ENCODE peak calls at places on chromosomes 2 and 18, in four cellular contexts. One of them, this sample, is unnamed.

GRCh38 chr2:45625824-45626223 is 14.8 kb upstream of the SRBD1 start:
- DNase-seq in A549: no peak
- DNase-seq in SK-N-SH: no peak
- DNase-seq in GM12878: no peak
- DNase-seq in this sample: no peak

GRCh38 chr2:167550448-167550847 is 662.2 kb downstream of the XIRP2 start:
- DNase-seq in A549: peak
- DNase-seq in SK-N-SH: peak
- DNase-seq in GM12878: no peak
- DNase-seq in this sample: peak

GRCh38 chr2:42029639-42030195 is 18.1 kb upstream of the PKDCC start:
- DNase-seq in A549: no peak
- DNase-seq in SK-N-SH: no peak
- DNase-seq in GM12878: no peak
- DNase-seq in this sample: no peak

GRCh38 chr2:172081248-172082022 is 3.9 kb upstream of the DLX1 start:
- DNase-seq in A549: no peak
- DNase-seq in SK-N-SH: peak
- DNase-seq in GM12878: no peak
- DNase-seq in this sample: no peak

GRCh38 chr2:28175028-28175427 is 217.6 kb upstream of the FOSL2 start:
- DNase-seq in A549: no peak
- DNase-seq in SK-N-SH: no peak
- DNase-seq in GM12878: no peak
- DNase-seq in this sample: no peak

GRCh38 chr2:200929334-200930249 is 33.9 kb downstream of the ORC2 start:
- DNase-seq in A549: no peak
- DNase-seq in SK-N-SH: no peak
- DNase-seq in GM12878: no peak
- DNase-seq in this sample: peak

GRCh38 chr18:28183418-28184078 is 6.6 kb upstream of the CDH2 start:
- DNase-seq in A549: peak
- DNase-seq in SK-N-SH: no peak
- DNase-seq in GM12878: no peak
- DNase-seq in this sample: peak

GRCh38 chr2:155733091-155733870 is 599.2 kb downstream of the NR4A2 start:
- DNase-seq in A549: no peak
- DNase-seq in SK-N-SH: no peak
- DNase-seq in GM12878: no peak
- DNase-seq in this sample: no peak

GRCh38 chr2:109260886-109261700 is 132.1 kb downstream of the SH3RF3 start:
- DNase-seq in A549: peak
- DNase-seq in SK-N-SH: no peak
- DNase-seq in GM12878: no peak
- DNase-seq in this sample: peak

GRCh38 chr2:240603081-240603835 is 16.7 kb downstream of the CAPN10 start:
- DNase-seq in A549: no peak
- DNase-seq in SK-N-SH: no peak
- DNase-seq in GM12878: no peak
- DNase-seq in this sample: no peak

GRCh38 chr2:212998629-212999359 is 152.6 kb downstream of the IKZF2 start:
- DNase-seq in A549: no peak
- DNase-seq in SK-N-SH: no peak
- DNase-seq in GM12878: no peak
- DNase-seq in this sample: peak

GRCh38 chr18:48000701-48001100 is 70.2 kb upstream of the SMAD2 start:
- DNase-seq in A549: no peak
- DNase-seq in SK-N-SH: no peak
- DNase-seq in GM12878: no peak
- DNase-seq in this sample: no peak

GRCh38 chr2:174682578-174683391 is 81.5 kb downstream of the CHRNA1 start:
- DNase-seq in A549: peak
- DNase-seq in SK-N-SH: peak
- DNase-seq in GM12878: no peak
- DNase-seq in this sample: peak

GRCh38 chr2:137316075-137316474 is 550.7 kb downstream of the THSD7B start:
- DNase-seq in A549: no peak
- DNase-seq in SK-N-SH: no peak
- DNase-seq in GM12878: no peak
- DNase-seq in this sample: no peak

GRCh38 chr2:10759151-10759714 is 37.8 kb downstream of the ATP6V1C2 start:
- DNase-seq in A549: no peak
- DNase-seq in SK-N-SH: peak
- DNase-seq in GM12878: no peak
- DNase-seq in this sample: no peak

GRCh38 chr2:113847144-113847543 is 42.7 kb upstream of the ACTR3 start:
- DNase-seq in A549: no peak
- DNase-seq in SK-N-SH: no peak
- DNase-seq in GM12878: no peak
- DNase-seq in this sample: peak

GRCh38 chr2:86056935-86057334 is 48.8 kb downstream of the POLR1A start:
- DNase-seq in A549: no peak
- DNase-seq in SK-N-SH: no peak
- DNase-seq in GM12878: no peak
- DNase-seq in this sample: peak

GRCh38 chr2:217954469-217954868 is 48.3 kb downstream of the TNS1 start:
- DNase-seq in A549: no peak
- DNase-seq in SK-N-SH: no peak
- DNase-seq in GM12878: no peak
- DNase-seq in this sample: no peak

GRCh38 chr18:3069671-3070433 is 56.9 kb upstream of the LPIN2 start:
- DNase-seq in A549: no peak
- DNase-seq in SK-N-SH: no peak
- DNase-seq in GM12878: no peak
- DNase-seq in this sample: no peak

GRCh38 chr2:188399159-188399558 is 107.5 kb downstream of the GULP1 start:
- DNase-seq in A549: no peak
- DNase-seq in SK-N-SH: no peak
- DNase-seq in GM12878: no peak
- DNase-seq in this sample: peak

GRCh38 chr2:18467727-18468363 is 92.6 kb downstream of the RDH14 start:
- DNase-seq in A549: no peak
- DNase-seq in SK-N-SH: no peak
- DNase-seq in GM12878: no peak
- DNase-seq in this sample: no peak

GRCh38 chr2:237858294-237859081 is 935 bp upstream of the RAMP1 start:
- DNase-seq in A549: peak
- DNase-seq in SK-N-SH: peak
- DNase-seq in GM12878: peak
- DNase-seq in this sample: peak

GRCh38 chr2:55839182-55839819 is 84.3 kb downstream of the EFEMP1 start:
- DNase-seq in A549: peak
- DNase-seq in SK-N-SH: no peak
- DNase-seq in GM12878: no peak
- DNase-seq in this sample: peak

GRCh38 chr2:185074156-185074555 is 475.8 kb downstream of the ZNF804A start:
- DNase-seq in A549: no peak
- DNase-seq in SK-N-SH: no peak
- DNase-seq in GM12878: no peak
- DNase-seq in this sample: no peak

GRCh38 chr2:104140361-104140760 is 713.6 kb upstream of the POU3F3 start:
- DNase-seq in A549: peak
- DNase-seq in SK-N-SH: no peak
- DNase-seq in GM12878: no peak
- DNase-seq in this sample: no peak

GRCh38 chr2:240556553-240557100 is 1.2 kb downstream of the ANKMY1 start:
- DNase-seq in A549: peak
- DNase-seq in SK-N-SH: peak
- DNase-seq in GM12878: no peak
- DNase-seq in this sample: peak

GRCh38 chr18:74899554-74899953 is 301.9 kb downstream of the ZNF407 start:
- DNase-seq in A549: no peak
- DNase-seq in SK-N-SH: no peak
- DNase-seq in GM12878: no peak
- DNase-seq in this sample: no peak

GRCh38 chr18:68623342-68623741 is 91.6 kb downstream of the TMX3 start:
- DNase-seq in A549: peak
- DNase-seq in SK-N-SH: peak
- DNase-seq in GM12878: no peak
- DNase-seq in this sample: peak

GRCh38 chr18:61348230-61348629 is 15.0 kb downstream of the CDH20 start:
- DNase-seq in A549: no peak
- DNase-seq in SK-N-SH: no peak
- DNase-seq in GM12878: no peak
- DNase-seq in this sample: no peak

GRCh38 chr2:60410458-60411146 is 142.9 kb downstream of the BCL11A start:
- DNase-seq in A549: no peak
- DNase-seq in SK-N-SH: no peak
- DNase-seq in GM12878: no peak
- DNase-seq in this sample: no peak

GRCh38 chr2:55148269-55148668 is 83.8 kb downstream of the CLHC1 start:
- DNase-seq in A549: no peak
- DNase-seq in SK-N-SH: no peak
- DNase-seq in GM12878: no peak
- DNase-seq in this sample: peak

GRCh38 chr2:219049282-219049681 is 8.0 kb upstream of the CFAP65 start:
- DNase-seq in A549: no peak
- DNase-seq in SK-N-SH: no peak
- DNase-seq in GM12878: no peak
- DNase-seq in this sample: no peak
- TF ChIP-seq SMC3 in A549: no peak
- TF ChIP-seq SMC3 in SK-N-SH: no peak
- TF ChIP-seq SMC3 in GM12878: no peak
- TF ChIP-seq SMC3 in this sample: no peak

DNA sequence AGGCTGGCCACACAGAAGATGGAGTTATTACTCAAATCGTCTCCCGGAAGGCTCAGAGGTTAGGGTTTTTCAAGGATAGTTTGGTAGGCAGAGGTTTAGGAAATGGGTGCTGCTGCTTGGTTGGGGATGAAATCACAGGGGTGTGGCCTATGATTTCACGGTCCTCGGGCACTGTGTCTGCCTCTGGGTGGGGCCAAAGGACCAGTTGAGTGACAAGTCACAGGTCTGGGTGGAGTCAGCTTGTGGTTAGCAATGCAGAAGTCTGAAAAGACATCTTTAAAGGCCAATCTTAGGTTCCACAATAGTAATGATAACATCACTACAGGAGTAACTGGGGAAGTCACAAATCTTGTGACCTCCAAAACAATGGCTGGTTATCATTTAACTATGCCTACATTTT is 387.8 kb downstream of the ZNF521 start:
- DNase-seq in A549: no peak
- DNase-seq in SK-N-SH: no peak
- DNase-seq in GM12878: no peak
- DNase-seq in this sample: no peak
- TF ChIP-seq SMC3 in A549: no peak
- TF ChIP-seq SMC3 in SK-N-SH: no peak
- TF ChIP-seq SMC3 in GM12878: no peak
- TF ChIP-seq SMC3 in this sample: no peak

GRCh38 chr18:79730804-79731203 is 51.2 kb downstream of the CTDP1 start:
- DNase-seq in A549: no peak
- DNase-seq in SK-N-SH: no peak
- DNase-seq in GM12878: no peak
- DNase-seq in this sample: no peak

GRCh38 chr18:79735071-79735980 is 55.7 kb downstream of the CTDP1 start:
- DNase-seq in A549: no peak
- DNase-seq in SK-N-SH: no peak
- DNase-seq in GM12878: no peak
- DNase-seq in this sample: no peak

GRCh38 chr18:79733996-79734770 is 54.6 kb downstream of the CTDP1 start:
- DNase-seq in A549: no peak
- DNase-seq in SK-N-SH: no peak
- DNase-seq in GM12878: no peak
- DNase-seq in this sample: no peak

GRCh38 chr18:79733135-79733609 is 53.6 kb downstream of the CTDP1 start:
- DNase-seq in A549: no peak
- DNase-seq in SK-N-SH: no peak
- DNase-seq in GM12878: no peak
- DNase-seq in this sample: no peak

DNA sequence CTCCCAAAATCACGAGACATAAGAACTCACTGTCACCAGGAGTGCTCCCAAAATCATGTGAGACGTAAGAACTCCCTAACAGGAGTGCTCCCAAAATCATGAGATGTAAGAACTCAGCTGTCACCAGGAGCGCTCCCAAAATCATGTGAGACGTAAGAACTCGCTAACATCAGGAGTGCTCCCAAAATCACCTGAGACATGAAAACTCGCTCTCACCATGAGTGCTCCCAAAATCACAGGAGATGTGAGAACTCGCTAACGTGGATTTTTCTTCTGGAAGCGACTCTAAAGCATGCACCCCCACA is 53.1 kb downstream of the CTDP1 start:
- DNase-seq in A549: peak
- DNase-seq in SK-N-SH: no peak
- DNase-seq in GM12878: no peak
- DNase-seq in this sample: no peak
- TF ChIP-seq SMC3 in A549: no peak
- TF ChIP-seq SMC3 in SK-N-SH: no peak
- TF ChIP-seq SMC3 in GM12878: no peak
- TF ChIP-seq SMC3 in this sample: no peak

GRCh38 chr18:13424377-13424776 is 205.8 kb downstream of the LDLRAD4 start:
- DNase-seq in A549: no peak
- DNase-seq in SK-N-SH: no peak
- DNase-seq in GM12878: no peak
- DNase-seq in this sample: no peak

GRCh38 chr18:13423352-13423751 is 204.8 kb downstream of the LDLRAD4 start:
- DNase-seq in A549: no peak
- DNase-seq in SK-N-SH: no peak
- DNase-seq in GM12878: no peak
- DNase-seq in this sample: no peak

GRCh38 chr18:13427354-13427753 is 208.8 kb downstream of the LDLRAD4 start:
- DNase-seq in A549: no peak
- DNase-seq in SK-N-SH: no peak
- DNase-seq in GM12878: no peak
- DNase-seq in this sample: no peak

GRCh38 chr18:13428319-13428718 is 209.8 kb downstream of the LDLRAD4 start:
- DNase-seq in A549: no peak
- DNase-seq in SK-N-SH: no peak
- DNase-seq in GM12878: no peak
- DNase-seq in this sample: no peak

GRCh38 chr18:13425357-13426095 is 207.0 kb downstream of the LDLRAD4 start:
- DNase-seq in A549: no peak
- DNase-seq in SK-N-SH: no peak
- DNase-seq in GM12878: no peak
- DNase-seq in this sample: no peak
- TF ChIP-seq SMC3 in A549: no peak
- TF ChIP-seq SMC3 in SK-N-SH: no peak
- TF ChIP-seq SMC3 in GM12878: no peak
- TF ChIP-seq SMC3 in this sample: no peak

DNA sequence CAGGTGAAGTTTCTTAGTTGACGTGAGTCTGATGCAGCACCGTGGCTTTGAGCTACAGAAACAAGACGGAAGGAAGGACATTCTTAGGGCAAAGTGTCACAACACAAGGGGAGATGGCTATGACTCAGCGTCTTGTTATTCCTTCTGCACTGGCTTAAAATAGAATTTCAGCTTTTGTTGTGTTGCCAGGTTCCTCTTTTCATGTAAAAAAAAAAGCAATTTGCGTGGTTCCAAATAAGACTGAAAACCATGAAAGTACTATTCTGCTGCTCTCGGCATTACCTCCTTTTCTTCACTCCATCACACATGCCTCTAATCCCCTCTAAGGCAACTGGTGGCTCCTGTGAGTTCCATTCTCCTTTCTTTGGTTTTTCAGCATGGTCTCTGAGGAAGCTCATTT is 150.1 kb downstream of the ANTXR1 start:
- DNase-seq in A549: peak
- DNase-seq in SK-N-SH: no peak
- DNase-seq in GM12878: peak
- DNase-seq in this sample: peak
- TF ChIP-seq SMC3 in A549: no peak
- TF ChIP-seq SMC3 in SK-N-SH: no peak
- TF ChIP-seq SMC3 in GM12878: no peak
- TF ChIP-seq SMC3 in this sample: no peak

GRCh38 chr2:30706534-30707303 is 100.5 kb downstream of the CAPN13 start:
- DNase-seq in A549: peak
- DNase-seq in SK-N-SH: peak
- DNase-seq in GM12878: peak
- DNase-seq in this sample: peak
- TF ChIP-seq SMC3 in A549: peak
- TF ChIP-seq SMC3 in SK-N-SH: peak
- TF ChIP-seq SMC3 in GM12878: peak
- TF ChIP-seq SMC3 in this sample: peak